ENCODE peak calls at places on chromosomes 2 and 18, in nine cellular contexts. L, O, T, A, H, Y, K, B and D are unnamed samples.
A peak's percentile ranks its signal among the peaks of the same experiment; 100 is the strongest.

GRCh38 chr2:240128608-240129144 is 7.4 kb downstream of the COPS9 start:
- DNase-seq in T (no peak), O (no peak), B (no peak), A (no peak), K (no peak), L (no peak), H (no peak), Y (no peak), D (no peak)

GRCh38 chr2:101766871-101767739 is 69.6 kb downstream of the MAP4K4 start:
- DNase-seq in O (no peak), K (peak; percentile 96), T (no peak), B (peak; percentile 40), Y (no peak), L (no peak), A (no peak), H (no peak), D (peak; percentile 49)

GRCh38 chr2:122326448-122326847 is 571.0 kb downstream of the TSN start:
- DNase-seq in K (no peak), A (no peak), Y (no peak), L (no peak), B (no peak), T (no peak), H (no peak), O (no peak), D (no peak)

GRCh38 chr2:120237491-120237902 is 14.3 kb upstream of the TMEM185B start:
- DNase-seq in Y (no peak), L (peak; percentile 35), H (no peak), O (no peak), K (peak; percentile 83), A (no peak), T (no peak), B (peak; percentile 63), D (no peak)

GRCh38 chr18:10304853-10305252 is 149.6 kb upstream of the APCDD1 start:
- DNase-seq in H (no peak), A (no peak), Y (no peak), L (no peak), B (peak; percentile 33), O (peak; percentile 54), K (peak; percentile 36), T (no peak), D (peak; percentile 92)

GRCh38 chr2:146615778-146616177 is 1229.1 kb upstream of the ACVR2A start:
- DNase-seq in K (no peak), L (no peak), H (no peak), Y (no peak), O (no peak), B (no peak), T (no peak), A (no peak), D (no peak)

GRCh38 chr2:181900007-181900651 is 8.6 kb downstream of the ITPRID2 start:
- DNase-seq in B (no peak), T (no peak), L (no peak), K (no peak), O (no peak), H (no peak), Y (no peak), A (no peak), D (no peak)

GRCh38 chr2:234873103-234873827 is 78.6 kb upstream of the SH3BP4 start:
- DNase-seq in H (no peak), O (no peak), K (no peak), L (no peak), A (no peak), Y (no peak), B (no peak), T (no peak), D (no peak)

GRCh38 chr2:74197983-74198460 is 393 bp upstream of the MTHFD2 start:
- DNase-seq in T (no peak), H (no peak), K (no peak), Y (no peak), L (no peak), A (no peak), O (no peak), B (no peak), D (no peak)

GRCh38 chr2:23351388-23352141 is 33.4 kb upstream of the KLHL29 start:
- DNase-seq in Y (no peak), O (peak; percentile 68), K (peak; percentile 59), A (peak; percentile 68), L (peak; percentile 79), H (peak; percentile 92), B (peak; percentile 79), T (peak; percentile 78), D (peak; percentile 81)

GRCh38 chr18:54023471-54023870 is 201.0 kb downstream of the MBD2 start:
- DNase-seq in T (peak; percentile 32), K (no peak), O (no peak), H (no peak), Y (no peak), B (peak; percentile 62), L (no peak), A (no peak), D (peak; percentile 70)

GRCh38 chr18:9449987-9450386 is 25.3 kb upstream of the RALBP1 start:
- DNase-seq in T (no peak), A (no peak), H (no peak), Y (no peak), K (no peak), L (no peak), O (no peak), B (no peak), D (no peak)

DNA sequence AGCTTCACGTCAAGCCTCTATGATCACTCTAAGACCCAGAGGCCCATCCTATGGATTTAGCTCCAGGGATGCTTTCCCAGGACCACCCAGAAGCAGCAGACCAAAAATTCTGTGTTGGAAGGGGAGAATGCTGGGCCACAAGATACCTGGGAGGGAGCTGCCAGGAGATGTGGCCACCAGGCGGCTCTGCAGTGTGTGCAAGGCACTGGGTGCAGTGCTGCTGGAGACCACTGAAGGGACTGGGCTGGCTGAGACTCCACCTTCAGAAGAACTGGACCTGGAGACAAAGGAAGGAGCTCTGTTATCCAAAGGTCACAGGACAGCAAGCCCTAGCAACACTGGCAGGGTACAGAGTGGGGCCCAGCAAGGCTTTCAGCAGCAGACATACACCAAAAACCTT is 34.0 kb downstream of the KANSL3 start:
- DNase-seq in O (no peak), H (peak; percentile 29), B (no peak), T (no peak), K (no peak), A (no peak), L (no peak), Y (no peak), D (no peak)
- TF ChIP-seq CTCF in O (no peak), H (no peak), B (no peak), T (no peak), K (peak; percentile 47), A (no peak), L (no peak), Y (no peak), D (no peak)

DNA sequence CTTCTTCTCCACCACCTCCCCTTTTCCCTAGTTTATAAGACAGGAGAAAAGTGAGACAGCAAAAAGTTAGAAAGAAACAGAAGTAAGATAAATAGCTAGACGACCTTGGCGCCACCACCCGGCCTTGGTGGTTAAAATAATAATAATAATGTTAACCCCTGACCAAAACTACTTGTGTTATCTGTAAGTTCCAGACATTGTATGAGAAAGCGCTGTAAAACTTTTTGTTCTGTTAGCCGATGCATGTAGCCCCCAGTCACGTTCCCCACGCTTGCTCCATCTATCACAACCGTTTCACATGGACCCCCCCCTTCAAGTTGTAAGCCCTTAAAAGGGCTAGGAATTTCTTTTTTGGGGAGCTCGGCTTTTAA is 1.5 kb upstream of the BUB1 start:
- DNase-seq in A (no peak), B (no peak), L (no peak), O (peak; percentile 45), T (peak; percentile 26), K (peak; percentile 5), H (no peak), Y (no peak), D (peak; percentile 7)
- TF ChIP-seq CTCF in A (no peak), B (no peak), L (no peak), O (peak; percentile 12), T (no peak), K (peak; percentile 24), H (no peak), Y (no peak), D (no peak)

DNA sequence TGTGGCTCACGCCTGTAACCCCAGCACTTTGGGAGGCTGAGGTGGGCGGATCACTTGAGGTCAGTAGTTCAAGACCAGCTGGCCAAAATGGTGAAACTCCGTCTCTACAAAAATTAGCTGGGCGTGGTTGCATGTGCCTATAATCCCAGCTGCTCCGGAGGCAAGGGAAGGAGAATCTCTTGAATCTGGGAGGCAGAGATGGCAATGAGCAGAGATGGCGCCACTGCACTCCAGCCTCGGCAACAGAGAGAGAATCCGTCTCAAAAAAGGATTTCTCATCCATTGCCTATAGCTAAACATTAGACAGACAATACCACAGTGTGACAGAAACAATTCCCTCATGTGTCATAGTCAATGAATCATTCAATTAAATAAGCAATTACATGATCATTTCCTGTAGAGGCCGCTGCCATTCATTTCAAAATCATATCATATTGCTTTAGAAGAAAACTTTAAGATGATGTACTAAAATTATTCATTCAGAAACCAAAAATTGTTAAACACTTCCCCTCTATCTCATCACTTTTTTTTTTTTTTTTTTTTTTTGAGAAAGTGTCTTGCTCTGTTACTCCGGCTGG is 69.5 kb upstream of the TGIF1 start:
- DNase-seq in O (peak; percentile 50), A (no peak), L (no peak), T (no peak), Y (no peak), H (no peak), B (peak; percentile 79), K (no peak), D (peak; percentile 74)
- TF ChIP-seq CTCF in O (no peak), A (no peak), L (no peak), T (no peak), Y (peak; percentile 21), H (no peak), B (no peak), K (peak; percentile 35), D (peak; percentile 19)

GRCh38 chr2:953975-954686 is 3.5 kb downstream of the SNTG2 start:
- DNase-seq in B (no peak), O (peak; percentile 14), H (no peak), L (no peak), K (peak; percentile 48), T (no peak), A (no peak), Y (no peak), D (peak; percentile 1)

GRCh38 chr2:953408-953807 is 2.8 kb downstream of the SNTG2 start:
- DNase-seq in L (no peak), O (no peak), K (no peak), H (no peak), T (no peak), B (no peak), Y (no peak), A (no peak), D (no peak)

GRCh38 chr2:954687-955000 is 4.0 kb downstream of the SNTG2 start:
- DNase-seq in H (no peak), O (no peak), Y (no peak), B (no peak), L (no peak), T (no peak), A (no peak), K (no peak), D (no peak)

GRCh38 chr2:959453-959852 is 8.8 kb downstream of the SNTG2 start:
- DNase-seq in O (no peak), B (no peak), L (no peak), H (no peak), A (no peak), Y (no peak), T (no peak), K (no peak), D (no peak)

GRCh38 chr2:955829-956731 is 5.4 kb downstream of the SNTG2 start:
- DNase-seq in A (no peak), T (no peak), B (no peak), K (no peak), O (no peak), H (no peak), Y (no peak), L (no peak), D (no peak)
- TF ChIP-seq CTCF in A (no peak), T (no peak), B (no peak), K (no peak), O (no peak), H (no peak), Y (no peak), L (no peak), D (no peak)

GRCh38 chr2:174333017-174333501 is 1.7 kb upstream of the SP9 start:
- DNase-seq in T (no peak), H (no peak), Y (no peak), A (no peak), O (no peak), L (no peak), B (no peak), K (no peak), D (no peak)
- TF ChIP-seq CTCF in T (no peak), H (no peak), Y (no peak), A (no peak), O (no peak), L (no peak), B (no peak), K (no peak), D (no peak)